ENCODE peak calls at places on chromosomes 16 and 17, in four cellular contexts. One of them, this sample, is unnamed.

GRCh38 chr16:13909872-13910303 is 10.1 kb upstream of the ERCC4 start:
- DNase-seq in heart left ventricle: peak; percentile 70
- DNase-seq in Peyer's patch: no peak
- DNase-seq in breast epithelium: peak; percentile 30
- DNase-seq in this sample: peak; percentile 97

GRCh38 chr16:23398987-23399805 is 53.8 kb downstream of the COG7 start:
- DNase-seq in heart left ventricle: peak; percentile 58
- DNase-seq in Peyer's patch: no peak
- DNase-seq in breast epithelium: no peak
- DNase-seq in this sample: no peak

GRCh38 chr17:73639322-73639721 is 4.9 kb downstream of the SDK2 start:
- DNase-seq in heart left ventricle: no peak
- DNase-seq in Peyer's patch: no peak
- DNase-seq in breast epithelium: no peak
- DNase-seq in this sample: no peak

GRCh38 chr16:72203401-72203800 is 31.4 kb upstream of the PMFBP1 start:
- DNase-seq in heart left ventricle: peak; percentile 44
- DNase-seq in Peyer's patch: no peak
- DNase-seq in breast epithelium: no peak
- DNase-seq in this sample: no peak

GRCh38 chr17:21239680-21240374 is 13.4 kb downstream of the NATD1 start:
- DNase-seq in heart left ventricle: no peak
- DNase-seq in Peyer's patch: no peak
- DNase-seq in breast epithelium: no peak
- DNase-seq in this sample: no peak

GRCh38 chr16:63975669-63976068 is 1146.2 kb downstream of the CDH11 start:
- DNase-seq in heart left ventricle: no peak
- DNase-seq in Peyer's patch: no peak
- DNase-seq in breast epithelium: no peak
- DNase-seq in this sample: no peak

GRCh38 chr17:71914042-71914441 is 206.8 kb upstream of the SOX9 start:
- DNase-seq in heart left ventricle: no peak
- DNase-seq in Peyer's patch: no peak
- DNase-seq in breast epithelium: no peak
- DNase-seq in this sample: no peak

GRCh38 chr16:17766012-17766411 is 295.3 kb upstream of the XYLT1 start:
- DNase-seq in heart left ventricle: no peak
- DNase-seq in Peyer's patch: no peak
- DNase-seq in breast epithelium: no peak
- DNase-seq in this sample: no peak

GRCh38 chr16:47979783-47980182 is 176.0 kb downstream of the ABCC12 start:
- DNase-seq in heart left ventricle: no peak
- DNase-seq in Peyer's patch: no peak
- DNase-seq in breast epithelium: no peak
- DNase-seq in this sample: no peak

GRCh38 chr17:65035191-65035590 is 21.3 kb downstream of the GNA13 start:
- DNase-seq in heart left ventricle: no peak
- DNase-seq in Peyer's patch: no peak
- DNase-seq in breast epithelium: no peak
- DNase-seq in this sample: no peak

GRCh38 chr17:73340093-73340596 is 28.3 kb upstream of the CDC42EP4 start:
- DNase-seq in heart left ventricle: no peak
- DNase-seq in Peyer's patch: peak; percentile 79
- DNase-seq in breast epithelium: peak; percentile 52
- DNase-seq in this sample: no peak

GRCh38 chr17:51128089-51128488 is 7.4 kb upstream of the SPAG9 start:
- DNase-seq in heart left ventricle: no peak
- DNase-seq in Peyer's patch: no peak
- DNase-seq in breast epithelium: no peak
- DNase-seq in this sample: no peak

GRCh38 chr17:21177401-21177800 is 36.6 kb downstream of the TMEM11 start:
- DNase-seq in heart left ventricle: no peak
- DNase-seq in Peyer's patch: no peak
- DNase-seq in breast epithelium: no peak
- DNase-seq in this sample: no peak

GRCh38 chr16:85391769-85392583 is 221.1 kb upstream of the GSE1 start:
- DNase-seq in heart left ventricle: no peak
- DNase-seq in Peyer's patch: peak; percentile 69
- DNase-seq in breast epithelium: no peak
- DNase-seq in this sample: no peak

GRCh38 chr17:70352834-70353233 is 183.5 kb downstream of the KCNJ2 start:
- DNase-seq in heart left ventricle: no peak
- DNase-seq in Peyer's patch: no peak
- DNase-seq in breast epithelium: no peak
- DNase-seq in this sample: no peak

GRCh38 chr16:76656951-76657498 is 379.8 kb downstream of the CNTNAP4 start:
- DNase-seq in heart left ventricle: no peak
- DNase-seq in Peyer's patch: no peak
- DNase-seq in breast epithelium: no peak
- DNase-seq in this sample: no peak

GRCh38 chr17:37717627-37718382 is 27.1 kb downstream of the HNF1B start:
- DNase-seq in heart left ventricle: no peak
- DNase-seq in Peyer's patch: no peak
- DNase-seq in breast epithelium: no peak
- DNase-seq in this sample: no peak

DNA sequence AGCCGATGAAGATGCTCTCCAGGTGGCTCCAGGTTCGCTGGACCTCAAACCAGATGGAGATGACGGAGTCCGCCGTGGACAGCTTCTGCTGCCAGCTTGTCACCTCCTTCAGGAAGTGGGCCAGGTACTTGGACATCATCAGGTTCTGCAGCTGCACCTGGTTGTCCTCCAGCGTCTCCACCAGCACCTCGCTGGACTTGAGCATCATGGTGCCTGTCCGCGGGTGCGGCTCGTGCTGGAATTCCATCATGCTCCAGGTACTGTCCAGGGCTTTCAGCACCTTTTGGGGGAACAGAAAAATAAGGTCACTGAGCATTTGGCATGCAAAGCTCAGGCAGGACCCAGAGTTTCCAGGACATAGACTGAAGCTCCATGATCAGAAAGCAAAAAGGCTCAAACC is 69.7 kb downstream of the DNAH17 start:
- DNase-seq in heart left ventricle: peak; percentile 4
- DNase-seq in Peyer's patch: no peak
- DNase-seq in breast epithelium: no peak
- DNase-seq in this sample: no peak
- TF ChIP-seq POLR2A in heart left ventricle: no peak
- TF ChIP-seq POLR2A in Peyer's patch: no peak
- TF ChIP-seq POLR2A in breast epithelium: no peak
- TF ChIP-seq POLR2A in this sample: no peak

DNA sequence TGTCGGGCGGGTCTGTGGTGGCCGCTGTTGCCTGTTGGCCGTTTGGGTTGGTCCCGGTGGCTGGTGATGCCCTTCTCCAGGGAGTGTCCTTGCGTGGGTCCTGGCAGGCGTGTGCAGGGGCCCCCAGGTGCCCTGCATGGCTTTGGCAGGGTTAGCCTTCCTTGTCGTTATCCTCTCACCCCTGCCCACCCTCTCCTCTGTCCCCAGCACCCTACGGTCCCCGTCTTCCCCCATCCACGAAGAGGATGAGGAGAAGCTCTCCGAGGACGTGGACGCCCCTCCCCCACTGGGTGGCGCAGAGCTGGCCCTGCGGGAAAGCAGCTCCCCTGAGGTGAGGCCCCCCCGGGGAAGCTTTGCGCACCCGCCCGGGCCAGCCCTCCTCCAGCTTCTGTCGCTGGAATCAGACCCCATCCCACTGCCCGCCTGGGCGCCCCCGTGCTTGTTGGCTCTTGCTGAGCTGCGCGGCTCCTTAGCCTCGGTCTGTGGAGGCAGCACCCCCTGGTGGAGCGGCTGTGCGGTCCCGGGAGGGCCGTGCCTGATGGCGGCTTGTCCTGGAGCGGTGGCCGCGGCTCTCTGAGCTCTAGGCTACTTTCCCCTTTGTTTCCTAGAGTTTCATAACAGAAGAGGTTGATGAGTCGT is 10.6 kb upstream of the NUDT16L1 start:
- DNase-seq in heart left ventricle: no peak
- DNase-seq in Peyer's patch: peak; percentile 67
- DNase-seq in breast epithelium: no peak
- DNase-seq in this sample: no peak
- TF ChIP-seq CTCF in heart left ventricle: peak; percentile 44
- TF ChIP-seq CTCF in Peyer's patch: peak; percentile 50
- TF ChIP-seq CTCF in breast epithelium: no peak
- TF ChIP-seq CTCF in this sample: no peak

GRCh38 chr17:35086931-35087573 is 23.5 kb upstream of the RFFL start:
- DNase-seq in heart left ventricle: no peak
- DNase-seq in Peyer's patch: peak; percentile 55
- DNase-seq in breast epithelium: no peak
- DNase-seq in this sample: peak; percentile 20
- TF ChIP-seq POLR2A in heart left ventricle: no peak
- TF ChIP-seq POLR2A in Peyer's patch: no peak
- TF ChIP-seq POLR2A in breast epithelium: no peak
- TF ChIP-seq POLR2A in this sample: no peak

DNA sequence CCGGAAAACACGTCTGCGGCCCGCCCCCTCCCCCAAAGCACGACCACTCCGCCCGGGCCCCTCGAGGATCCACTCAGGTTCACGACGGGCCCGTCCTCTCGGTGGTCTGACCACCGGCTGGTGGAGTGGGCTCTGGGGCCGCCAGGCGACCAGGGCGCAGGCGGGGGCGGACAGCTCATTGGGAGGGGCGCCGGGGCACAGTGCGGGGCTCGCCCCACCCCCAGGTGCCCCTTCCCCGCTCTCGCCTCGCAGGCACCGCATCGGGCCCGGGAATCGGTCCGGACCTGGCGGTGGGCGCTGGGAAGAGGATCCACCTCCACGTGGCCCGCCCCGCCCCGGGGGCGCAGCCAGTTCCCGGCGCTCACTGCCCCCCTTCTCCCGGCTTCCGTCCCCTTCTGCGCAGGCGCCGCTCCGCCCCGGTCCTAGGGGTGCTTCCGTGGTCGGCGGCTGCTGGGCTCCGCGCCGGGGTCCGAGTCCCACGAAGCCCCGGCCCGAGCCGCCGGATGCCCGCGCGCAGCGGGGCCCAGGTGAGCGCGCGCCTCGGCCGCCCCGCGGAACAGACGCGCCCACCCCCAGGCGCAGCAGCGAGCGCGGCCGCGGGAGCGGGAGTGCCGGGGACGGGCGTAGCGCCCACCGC is at the start of gene MPG:
- DNase-seq in heart left ventricle: peak; percentile 92
- DNase-seq in Peyer's patch: peak; percentile 94
- DNase-seq in breast epithelium: peak; percentile 77
- DNase-seq in this sample: peak; percentile 88
- TF ChIP-seq CTCF in heart left ventricle: no peak
- TF ChIP-seq CTCF in Peyer's patch: no peak
- TF ChIP-seq CTCF in breast epithelium: no peak
- TF ChIP-seq CTCF in this sample: no peak

GRCh38 chr16:375212-375611 is 4.9 kb upstream of the MRPL28 start:
- DNase-seq in heart left ventricle: no peak
- DNase-seq in Peyer's patch: no peak
- DNase-seq in breast epithelium: no peak
- DNase-seq in this sample: no peak

GRCh38 chr16:376817-377418 is 4.9 kb downstream of the PGAP6 start:
- DNase-seq in heart left ventricle: no peak
- DNase-seq in Peyer's patch: no peak
- DNase-seq in breast epithelium: no peak
- DNase-seq in this sample: no peak

GRCh38 chr16:374616-374926 is 4.2 kb upstream of the MRPL28 start:
- DNase-seq in heart left ventricle: no peak
- DNase-seq in Peyer's patch: no peak
- DNase-seq in breast epithelium: no peak
- DNase-seq in this sample: no peak

GRCh38 chr16:377419-377951 is 4.3 kb downstream of the PGAP6 start:
- DNase-seq in heart left ventricle: no peak
- DNase-seq in Peyer's patch: no peak
- DNase-seq in breast epithelium: no peak
- DNase-seq in this sample: no peak

DNA sequence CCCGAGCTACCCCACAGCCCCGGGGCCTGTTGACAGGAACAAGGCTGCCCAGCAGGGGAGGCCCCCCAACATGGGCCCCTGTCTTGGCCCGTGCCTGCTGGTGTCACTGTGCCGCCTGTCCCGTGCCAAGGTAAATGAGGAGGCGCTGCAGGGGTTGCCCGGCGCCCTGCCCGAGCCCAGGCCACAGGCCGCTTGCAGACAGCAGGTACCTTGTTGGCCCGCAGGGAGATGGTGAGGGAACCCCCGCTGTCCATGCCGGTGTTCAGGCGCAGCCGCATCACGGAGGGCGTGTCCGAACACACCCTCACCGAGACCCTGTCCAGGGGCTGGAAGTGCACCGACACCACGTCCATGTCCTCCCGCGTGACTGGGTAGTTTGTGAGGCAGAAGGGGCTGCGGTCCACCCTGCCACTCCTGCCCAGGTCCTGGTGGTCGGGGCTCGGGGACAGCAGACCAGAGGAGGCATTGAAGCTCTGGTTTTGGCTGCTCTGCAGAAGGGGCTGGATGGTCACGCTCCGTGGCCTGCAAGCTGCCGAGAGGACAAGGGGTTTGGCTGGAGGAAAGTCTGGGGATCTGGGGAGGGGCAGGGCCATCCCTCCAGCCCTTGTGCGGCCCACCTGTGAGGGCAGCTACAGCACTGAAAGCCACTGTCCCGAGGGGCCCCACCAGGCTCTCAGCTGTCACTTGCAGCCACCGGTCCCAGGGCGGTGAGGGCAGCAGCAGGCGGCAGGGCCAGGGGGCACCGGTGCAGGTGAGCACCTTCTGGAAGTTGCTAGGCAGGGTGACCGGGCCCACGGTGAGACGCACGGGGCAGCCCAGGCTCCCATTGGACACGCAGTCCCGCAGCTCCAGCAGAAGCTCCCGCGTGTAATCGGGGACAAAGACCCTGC is 5.6 kb downstream of the PGAP6 start:
- DNase-seq in heart left ventricle: no peak
- DNase-seq in Peyer's patch: no peak
- DNase-seq in breast epithelium: no peak
- DNase-seq in this sample: no peak
- TF ChIP-seq POLR2A in heart left ventricle: no peak
- TF ChIP-seq POLR2A in Peyer's patch: no peak
- TF ChIP-seq POLR2A in breast epithelium: no peak
- TF ChIP-seq POLR2A in this sample: no peak

DNA sequence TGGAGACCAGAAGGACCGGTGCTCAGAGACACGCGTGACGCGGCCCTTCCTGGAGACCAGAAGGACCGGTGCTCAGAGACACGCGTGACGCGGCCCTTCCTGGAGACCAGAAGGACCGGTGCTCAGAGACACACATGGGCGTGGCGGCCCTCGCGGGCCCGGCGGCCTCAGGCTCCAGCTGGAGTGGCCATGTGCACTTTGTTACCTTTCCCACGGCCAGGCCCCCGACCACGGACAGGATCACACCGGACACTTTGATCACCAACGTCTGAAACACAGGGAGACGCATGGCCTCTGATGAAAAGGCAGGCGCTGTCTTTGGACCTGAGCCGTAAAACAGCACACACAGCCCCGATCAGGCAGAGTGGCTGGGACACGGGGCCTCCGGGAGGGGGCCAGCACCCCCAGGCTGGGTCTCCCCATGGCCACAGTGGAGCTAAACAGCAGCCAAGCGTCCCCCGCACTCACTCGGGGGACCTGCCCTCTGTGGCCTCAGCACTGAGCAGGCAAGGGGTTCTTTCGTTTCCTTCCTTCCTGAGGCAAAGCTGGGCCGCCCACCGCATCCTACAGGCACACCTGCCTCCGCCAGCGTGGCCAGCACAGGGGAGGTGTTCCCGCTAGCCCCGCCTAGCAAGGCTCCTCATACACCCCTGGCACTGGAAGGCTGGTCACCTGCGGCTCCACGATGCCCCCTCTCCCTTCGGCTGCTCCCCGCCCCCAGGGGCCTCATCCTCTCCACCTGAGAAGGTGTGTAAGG is 13.3 kb upstream of the CCDC154 start:
- DNase-seq in heart left ventricle: no peak
- DNase-seq in Peyer's patch: no peak
- DNase-seq in breast epithelium: no peak
- DNase-seq in this sample: no peak
- TF ChIP-seq CTCF in heart left ventricle: no peak
- TF ChIP-seq CTCF in Peyer's patch: no peak
- TF ChIP-seq CTCF in breast epithelium: no peak
- TF ChIP-seq CTCF in this sample: no peak

GRCh38 chr17:42290577-42290976 is 2.3 kb downstream of the STAT5A start:
- DNase-seq in heart left ventricle: no peak
- DNase-seq in Peyer's patch: peak; percentile 14
- DNase-seq in breast epithelium: no peak
- DNase-seq in this sample: no peak
- TF ChIP-seq POLR2A in heart left ventricle: no peak
- TF ChIP-seq POLR2A in Peyer's patch: no peak
- TF ChIP-seq POLR2A in breast epithelium: no peak
- TF ChIP-seq POLR2A in this sample: no peak

This sample was measured in body of pancreas.